ENCODE peak calls at places on chromosomes 13 and 19, in eight cellular contexts. N is upper lobe of left lung, R is body of pancreas, V is Peyer's patch, T is transverse colon, S is breast epithelium, F is suprapubic skin, O is IMR-90. Y is an unnamed sample.

GRCh38 chr19:7912144-7912696 is 2.4 kb upstream of the TGFBR3L start:
- DNase-seq in N (no peak), R (no peak), V (no peak), T (no peak), S (no peak), F (no peak), O (no peak), Y (no peak)

GRCh38 chr13:87130401-87130800 is 540.8 kb upstream of the SLITRK5 start:
- DNase-seq in N (no peak), R (no peak), V (no peak), T (no peak), S (no peak), F (no peak), O (no peak), Y (no peak)

GRCh38 chr19:35107541-35107939 is 8.1 kb upstream of the FXYD3 start:
- DNase-seq in N (peak; percentile 59), R (peak; percentile 67), V (no peak), T (peak; percentile 78), S (peak; percentile 92), F (no peak), O (no peak), Y (no peak)

GRCh38 chr19:38508507-38508906 is 75.0 kb downstream of the RYR1 start:
- DNase-seq in N (no peak), R (no peak), V (no peak), T (no peak), S (no peak), F (no peak), O (no peak), Y (no peak)

GRCh38 chr13:104943331-104943730 is 1592.1 kb downstream of the EFNB2 start:
- DNase-seq in N (no peak), R (no peak), V (no peak), T (no peak), S (no peak), F (no peak), O (no peak), Y (no peak)

GRCh38 chr19:49689133-49690072 is at the start of gene ADM5:
- DNase-seq in N (peak; percentile 51), R (peak; percentile 80), V (peak; percentile 73), T (peak; percentile 70), S (peak; percentile 50), F (peak; percentile 83), O (no peak), Y (no peak)

GRCh38 chr19:24074720-24075119 is 12.3 kb upstream of the ZNF254 start:
- DNase-seq in N (no peak), R (no peak), V (no peak), T (no peak), S (no peak), F (no peak), O (peak; percentile 74), Y (no peak)

GRCh38 chr13:66984241-66984640 is 245.9 kb downstream of the PCDH9 start:
- DNase-seq in N (no peak), R (no peak), V (no peak), T (no peak), S (no peak), F (no peak), O (peak; percentile 5), Y (no peak)

GRCh38 chr13:41751734-41752445 is 209.0 kb downstream of the VWA8 start:
- DNase-seq in N (no peak), R (no peak), V (no peak), T (no peak), S (no peak), F (no peak), O (no peak), Y (no peak)

GRCh38 chr19:11444059-11444458 is 8.6 kb downstream of the PRKCSH start:
- DNase-seq in N (no peak), R (no peak), V (no peak), T (no peak), S (peak; percentile 51), F (no peak), O (no peak), Y (no peak)

GRCh38 chr19:17450264-17451075 is 2.0 kb upstream of the TMEM221 start:
- DNase-seq in N (no peak), R (no peak), V (no peak), T (no peak), S (no peak), F (no peak), O (no peak), Y (no peak)

GRCh38 chr13:50222569-50223332 is 207.5 kb downstream of the KCNRG start:
- DNase-seq in N (peak; percentile 85), R (peak; percentile 52), V (no peak), T (peak; percentile 60), S (peak; percentile 54), F (no peak), O (peak; percentile 68), Y (peak; percentile 93)

GRCh38 chr19:35856001-35856400 is 710 bp upstream of the KIRREL2 start:
- DNase-seq in N (no peak), R (peak; percentile 91), V (no peak), T (no peak), S (no peak), F (no peak), O (no peak), Y (no peak)

GRCh38 chr13:97434417-97435296 is 688 bp downstream of the RAP2A start:
- DNase-seq in N (peak; percentile 50), R (peak; percentile 42), V (peak; percentile 72), T (peak; percentile 43), S (peak; percentile 37), F (peak; percentile 83), O (peak; percentile 20), Y (peak; percentile 92)

GRCh38 chr13:83827338-83827737 is 54.9 kb downstream of the SLITRK1 start:
- DNase-seq in N (no peak), R (no peak), V (no peak), T (no peak), S (no peak), F (no peak), O (no peak), Y (no peak)

GRCh38 chr13:60654405-60654804 is 257.4 kb downstream of the TDRD3 start:
- DNase-seq in N (no peak), R (peak; percentile 36), V (no peak), T (no peak), S (no peak), F (no peak), O (no peak), Y (no peak)

GRCh38 chr19:41366089-41366488 is 2.1 kb upstream of the B9D2 start:
- DNase-seq in N (no peak), R (no peak), V (no peak), T (no peak), S (no peak), F (no peak), O (no peak), Y (no peak)

GRCh38 chr13:75196112-75196855 is 285.7 kb downstream of the TBC1D4 start:
- DNase-seq in N (no peak), R (no peak), V (no peak), T (no peak), S (no peak), F (no peak), O (peak; percentile 8), Y (no peak)

GRCh38 chr13:112370311-112370710 is 5.8 kb upstream of the SPACA7 start:
- DNase-seq in N (no peak), R (no peak), V (no peak), T (no peak), S (no peak), F (no peak), O (no peak), Y (no peak)

GRCh38 chr13:52783943-52784342 is 44.3 kb upstream of the CNMD start:
- DNase-seq in N (no peak), R (no peak), V (no peak), T (no peak), S (no peak), F (no peak), O (no peak), Y (no peak)

GRCh38 chr19:2224754-2225349 is 11.3 kb downstream of the PLEKHJ1 start:
- DNase-seq in N (no peak), R (peak; percentile 68), V (no peak), T (no peak), S (no peak), F (no peak), O (no peak), Y (no peak)

GRCh38 chr13:100512422-100512821 is 76.2 kb downstream of the GGACT start:
- DNase-seq in N (no peak), R (no peak), V (no peak), T (no peak), S (no peak), F (no peak), O (peak; percentile 22), Y (no peak)

DNA sequence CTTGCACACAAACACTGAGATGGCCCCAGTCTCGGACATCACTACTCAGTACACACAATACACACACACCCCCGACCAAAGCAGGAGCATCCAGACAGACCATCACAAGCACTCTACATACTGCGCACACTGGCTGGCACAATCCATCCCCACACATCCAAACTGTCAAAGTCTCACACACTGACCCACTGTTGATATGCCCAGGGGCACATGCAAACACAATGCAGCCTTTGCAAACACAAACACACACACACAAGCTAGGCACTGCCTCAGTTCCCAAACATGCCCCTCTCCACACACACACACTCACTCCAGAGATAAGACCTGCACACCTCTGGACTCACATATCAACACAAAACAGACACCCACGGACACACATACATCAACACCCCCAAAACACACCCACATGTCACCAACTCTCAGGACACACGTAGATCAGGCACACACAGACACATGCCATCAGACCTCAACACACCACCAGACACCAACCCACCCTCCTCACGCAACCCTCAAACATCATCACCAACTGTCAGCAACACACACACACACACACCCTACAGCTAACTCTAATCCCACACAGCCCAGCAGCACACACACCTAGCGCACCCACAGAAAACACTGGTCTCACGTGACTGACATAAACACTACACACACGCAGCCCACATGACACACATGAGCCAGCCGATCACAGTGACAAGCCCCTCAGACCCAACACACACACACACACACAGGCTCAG is 1.9 kb downstream of the BBC3 start:
- DNase-seq in N (peak; percentile 42), R (no peak), V (no peak), T (peak; percentile 29), S (peak; percentile 35), F (no peak), O (peak; percentile 61), Y (no peak)
- H3K4me3 ChIP-seq in N (peak overlapping the region; percentile 99), R (no peak overlapping the region), V (peak overlapping the region; percentile 99), T (peak overlapping the region; percentile 96), S (peak overlapping the region; percentile 98), F (peak overlapping the region; percentile 93), O (peak overlapping the region; percentile 96), Y (peak overlapping the region; percentile 83)

GRCh38 chr19:45404557-45405434 is at the start of gene PPP1R13L:
- DNase-seq in N (peak; percentile 94), R (peak; percentile 97), V (peak; percentile 93), T (peak; percentile 94), S (peak; percentile 96), F (peak; percentile 92), O (peak; percentile 56), Y (no peak)
- TF ChIP-seq POLR2A in N (no peak), R (peak; percentile 71), V (peak; percentile 46), T (peak; percentile 76), S (peak; percentile 61), F (no peak), O (no peak), Y (no peak)

DNA sequence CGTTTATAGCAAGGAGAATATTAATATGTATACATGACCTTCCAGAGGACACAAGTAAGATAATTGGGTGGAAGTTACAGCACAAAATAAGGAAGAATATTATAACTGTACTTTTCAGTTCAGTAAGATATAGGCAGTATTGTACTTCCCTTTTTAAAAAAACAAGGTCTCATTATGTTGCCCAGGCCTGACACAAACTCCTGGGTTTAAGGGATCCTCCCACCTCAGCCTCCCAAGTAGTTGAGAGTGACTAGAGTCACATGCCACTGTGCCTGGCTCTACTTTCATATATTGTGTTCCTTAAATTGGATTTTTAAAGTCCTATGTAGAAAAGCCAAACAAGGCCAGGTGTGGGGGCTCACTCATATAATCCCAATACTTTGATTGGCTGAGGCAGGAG is 19.5 kb upstream of the MAB21L1 start:
- DNase-seq in N (no peak), R (no peak), V (no peak), T (no peak), S (no peak), F (no peak), O (no peak), Y (no peak)
- H3K4me3 ChIP-seq in N (no peak overlapping the region), R (no peak overlapping the region), V (no peak overlapping the region), T (no peak overlapping the region), S (no peak overlapping the region), F (no peak overlapping the region), O (no peak overlapping the region), Y (no peak overlapping the region)

GRCh38 chr19:13155472-13156284 is 5.5 kb downstream of the IER2 start:
- DNase-seq in N (peak; percentile 87), R (peak; percentile 87), V (peak; percentile 85), T (peak; percentile 88), S (peak; percentile 75), F (peak; percentile 89), O (peak; percentile 76), Y (peak; percentile 93)
- TF ChIP-seq POLR2A in N (no peak), R (peak; percentile 39), V (no peak), T (peak; percentile 16), S (no peak), F (no peak), O (peak; percentile 89), Y (peak; percentile 13)

Y was measured in esophagus muscularis mucosa.